ENCODE peak calls at places on chromosomes 16 and 17, in nine cellular contexts. T is HFFc6; Y is stimulated activated CD4-positive, alpha-beta T cell treated with anti-CD3 and anti-CD28 coated beads, Interleukin-15, amount 100 ng/mL, for 24 hours; B is sigmoid colon; Q is erythroblast; E is fibroblast of pulmonary artery; L is effector memory CD4-positive, alpha-beta T cell; M is NK-92 treated with Interleukin-12 subunit alpha and Interleukin-12 subunit beta, amount 100 ng/mL, for 24 hours; G is uterus. K is an unnamed sample.

GRCh38 chr17:948284-948852 is 31.2 kb downstream of the NXN start:
- DNase-seq in E (no peak), B (peak), T (no peak), L (no peak), Y (no peak), G (no peak), M (no peak), Q (no peak), K (no peak)

GRCh38 chr16:76456016-76456415 is 178.8 kb downstream of the CNTNAP4 start:
- DNase-seq in M (no peak), G (no peak), Y (no peak), E (no peak), T (no peak), B (no peak), L (no peak), Q (no peak), K (no peak)

GRCh38 chr16:54806378-54806777 is 124.3 kb upstream of the IRX5 start:
- DNase-seq in Q (no peak), G (no peak), E (no peak), M (no peak), T (no peak), L (no peak), B (no peak), Y (no peak), K (no peak)

GRCh38 chr17:77882481-77883212 is 75.9 kb upstream of the TNRC6C start:
- DNase-seq in T (no peak), G (peak), Q (no peak), B (peak), L (peak), E (peak), M (peak), Y (peak), K (no peak)

GRCh38 chr17:48241131-48241591 is 133.6 kb downstream of the SNX11 start:
- DNase-seq in B (peak), E (peak), Y (peak), L (no peak), T (peak), G (peak), Q (no peak), M (peak), K (peak)

GRCh38 chr17:27533874-27534815 is 77.9 kb downstream of the KSR1 start:
- DNase-seq in Y (no peak), L (no peak), B (peak), Q (no peak), E (peak), G (no peak), T (peak), M (no peak), K (no peak)

GRCh38 chr16:9469512-9469911 is 378.1 kb downstream of the HAPSTR1 start:
- DNase-seq in G (no peak), T (no peak), B (no peak), Y (no peak), M (peak), L (no peak), E (no peak), Q (no peak), K (no peak)

GRCh38 chr17:9473716-9474115 is 101.9 kb downstream of the STX8 start:
- DNase-seq in E (peak), Y (no peak), G (no peak), T (peak), L (no peak), Q (no peak), B (no peak), M (no peak), K (no peak)

K was measured in OCI-M1.